ENCODE peak calls at places on chromosomes 6 and 20, in nine cellular contexts. Y is neural progenitor cell, M is ovary, B is lung, P is HL-60, G is heart right ventricle, K is sigmoid colon, E is colonic mucosa, J is A549. Z is an unnamed sample.

GRCh38 chr20:60009318-60009717 is 51.1 kb downstream of the CDH26 start:
- DNase-seq in Y (no peak), M (no peak), B (peak), P (no peak), G (no peak), K (no peak), E (no peak), J (no peak), Z (no peak)

GRCh38 chr20:4812216-4812615 is 90.5 kb downstream of the PRND start:
- DNase-seq in Y (no peak), M (no peak), B (no peak), P (peak), G (no peak), K (no peak), E (no peak), J (no peak), Z (no peak)

GRCh38 chr6:11153447-11153846 is 41.9 kb upstream of the ERVFRD-1 start:
- DNase-seq in Y (no peak), M (no peak), B (no peak), P (no peak), G (no peak), K (no peak), E (no peak), J (no peak), Z (no peak)

GRCh38 chr20:18019068-18019467 is 38.6 kb downstream of the OVOL2 start:
- DNase-seq in Y (peak), M (no peak), B (no peak), P (peak), G (no peak), K (no peak), E (no peak), J (peak), Z (no peak)

GRCh38 chr6:41727705-41728072 is 7.7 kb downstream of the TFEB start:
- DNase-seq in Y (no peak), M (no peak), B (no peak), P (no peak), G (no peak), K (no peak), E (no peak), J (no peak), Z (no peak)

GRCh38 chr20:35146299-35146921 is 726 bp downstream of the EDEM2 start:
- DNase-seq in Y (peak), M (peak), B (no peak), P (no peak), G (peak), K (no peak), E (peak), J (peak), Z (no peak)

GRCh38 chr6:74925683-74926082 is 280.2 kb downstream of the COL12A1 start:
- DNase-seq in Y (no peak), M (no peak), B (no peak), P (peak), G (no peak), K (no peak), E (no peak), J (no peak), Z (no peak)

GRCh38 chr6:29035951-29036350 is 9.0 kb downstream of the OR2W1 start:
- DNase-seq in Y (no peak), M (no peak), B (no peak), P (no peak), G (no peak), K (no peak), E (no peak), J (no peak), Z (no peak)

GRCh38 chr6:22888147-22888831 is 318.9 kb downstream of the HDGFL1 start:
- DNase-seq in Y (no peak), M (no peak), B (no peak), P (no peak), G (no peak), K (no peak), E (no peak), J (no peak), Z (no peak)

GRCh38 chr6:156396791-156397418 is 380.3 kb upstream of the ARID1B start:
- DNase-seq in Y (peak), M (no peak), B (no peak), P (no peak), G (no peak), K (no peak), E (no peak), J (no peak), Z (no peak)

GRCh38 chr20:21509597-21510331 is 4.1 kb downstream of the NKX2-2 start:
- DNase-seq in Y (peak), M (no peak), B (no peak), P (no peak), G (no peak), K (no peak), E (no peak), J (no peak), Z (no peak)
- H3K4me3 ChIP-seq in Y (peak), M (no peak), B (no peak), P (no peak), G (peak), K (peak), E (no peak), J (no peak), Z (peak)

DNA sequence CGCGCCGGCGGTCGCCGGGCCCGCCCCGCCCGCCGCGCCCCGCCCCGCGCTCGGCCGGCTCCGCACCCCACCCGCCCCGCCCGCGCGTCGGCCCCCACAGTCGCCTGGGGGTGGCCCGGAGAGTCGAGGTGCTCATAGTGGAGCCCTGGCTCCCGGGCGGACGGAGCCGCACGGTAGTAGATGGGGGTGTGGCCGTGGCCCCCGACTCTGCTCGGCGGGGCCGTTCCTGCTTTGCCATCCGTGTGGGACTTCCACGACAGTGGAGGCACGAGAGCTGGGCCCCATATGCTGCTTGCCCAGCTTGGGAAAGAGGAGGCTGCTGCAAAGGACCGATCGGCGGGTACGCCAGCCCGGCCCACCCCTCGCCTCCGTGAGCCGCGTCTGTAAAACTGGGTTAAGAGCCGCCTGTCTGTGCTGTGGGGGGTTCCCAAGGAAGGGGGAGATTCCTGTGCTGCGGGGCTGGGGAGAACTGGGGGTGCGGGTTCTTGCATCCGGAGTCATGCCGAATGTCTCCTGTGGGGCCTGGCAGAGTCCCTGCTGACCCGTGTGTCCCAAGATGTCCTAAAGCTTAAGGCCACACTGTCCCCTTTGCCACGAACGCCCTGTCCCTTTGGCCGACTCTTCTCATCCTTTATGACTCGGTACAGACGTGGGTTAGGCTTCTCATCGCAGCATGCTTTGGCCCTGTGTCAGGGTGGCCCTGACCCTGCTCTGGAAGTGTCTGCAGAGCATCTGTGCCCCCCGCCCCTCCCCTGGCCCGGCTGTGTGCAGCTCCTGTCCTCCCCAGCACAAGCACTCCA is at the start of gene OPRL1:
- DNase-seq in Y (peak), M (no peak), B (no peak), P (no peak), G (no peak), K (no peak), E (no peak), J (no peak), Z (no peak)
- H3K27ac ChIP-seq in Y (no peak), M (no peak), B (peak), P (peak), G (peak), K (peak), E (peak), J (peak), Z (peak)

GRCh38 chr6:169162968-169163903 is 90.4 kb downstream of the THBS2 start:
- DNase-seq in Y (no peak), M (peak), B (peak), P (no peak), G (no peak), K (peak), E (no peak), J (peak), Z (no peak)
- TF ChIP-seq CTCF in Y (no peak), M (no peak), B (no peak), P (no peak), G (no peak), K (no peak), E (no peak), J (no peak), Z (no peak)

DNA sequence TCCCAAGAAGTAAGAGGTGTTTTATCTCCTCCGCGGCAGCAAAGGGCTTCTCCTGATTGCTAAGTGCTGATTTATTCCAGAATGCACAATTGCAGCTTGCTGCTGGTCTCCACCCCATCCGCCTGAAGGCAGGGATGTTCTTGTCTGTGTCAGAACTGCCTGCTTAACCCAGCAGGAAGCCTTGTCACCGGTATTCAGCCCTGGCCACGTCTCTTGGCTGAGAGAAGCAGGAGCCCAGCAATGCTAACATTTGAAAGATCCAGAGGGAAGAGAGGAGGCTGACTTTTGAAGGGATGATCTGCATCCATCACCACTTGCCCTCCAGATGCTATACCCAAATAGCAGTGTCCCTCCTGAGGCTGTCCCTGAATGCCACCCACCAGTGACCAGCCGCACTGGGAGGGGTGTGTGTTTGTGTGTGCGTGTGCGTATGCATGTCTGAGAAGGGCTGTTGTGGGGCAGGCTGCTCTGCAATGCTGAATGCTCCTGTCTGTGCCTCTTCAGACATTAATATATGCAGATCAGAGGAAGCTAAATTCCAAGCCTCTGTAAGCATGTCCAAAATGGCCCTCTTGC is 4.0 kb downstream of the SCML4 start:
- DNase-seq in Y (peak), M (no peak), B (no peak), P (no peak), G (no peak), K (no peak), E (no peak), J (no peak), Z (no peak)
- H3K4me3 ChIP-seq in Y (no peak), M (no peak), B (no peak), P (no peak), G (peak), K (peak), E (no peak), J (no peak), Z (peak)

DNA sequence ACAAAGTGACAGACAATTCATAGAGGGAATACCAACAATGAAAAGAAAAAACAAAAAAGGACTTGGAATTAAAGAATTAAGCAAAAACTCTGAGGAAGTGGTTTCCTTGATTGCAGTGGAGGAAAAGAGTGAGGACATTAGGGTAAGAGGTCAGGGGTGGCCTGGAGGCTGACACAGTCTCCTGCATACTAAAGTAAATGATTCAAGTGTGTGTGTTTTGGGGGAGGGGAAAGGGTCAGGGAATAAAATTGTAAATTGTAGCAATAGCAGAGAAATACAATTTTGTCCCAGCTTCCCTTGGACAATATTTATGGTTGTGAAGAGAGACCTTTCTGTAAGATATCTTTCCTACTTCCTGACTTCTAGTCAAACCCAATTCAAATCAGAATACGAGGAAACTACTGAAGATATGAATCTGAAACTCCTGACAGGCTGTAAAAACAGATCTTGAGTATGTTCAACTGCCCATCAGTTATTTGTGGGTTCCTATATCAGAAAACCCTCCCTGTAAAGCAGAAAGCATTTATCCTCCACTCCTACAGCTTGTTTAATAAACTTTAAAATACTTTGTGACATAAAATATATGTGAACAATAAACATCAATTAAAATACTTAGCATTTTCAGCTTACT is 143.5 kb upstream of the HMGN3 start:
- DNase-seq in Y (no peak), M (no peak), B (no peak), P (no peak), G (no peak), K (no peak), E (no peak), J (no peak), Z (no peak)
- H3K27ac ChIP-seq in Y (no peak), M (no peak), B (no peak), P (no peak), G (no peak), K (no peak), E (no peak), J (peak), Z (no peak)

GRCh38 chr6:84048588-84048987 is 15.0 kb downstream of the MRAP2 start:
- DNase-seq in Y (no peak), M (no peak), B (no peak), P (no peak), G (no peak), K (no peak), E (no peak), J (no peak), Z (no peak)

GRCh38 chr6:84046755-84047154 is 13.2 kb downstream of the MRAP2 start:
- DNase-seq in Y (no peak), M (no peak), B (no peak), P (no peak), G (no peak), K (no peak), E (no peak), J (no peak), Z (no peak)

GRCh38 chr6:84037425-84038089 is 4.0 kb downstream of the MRAP2 start:
- DNase-seq in Y (no peak), M (no peak), B (no peak), P (no peak), G (no peak), K (no peak), E (no peak), J (no peak), Z (no peak)

GRCh38 chr6:84042603-84043002 is 9.0 kb downstream of the MRAP2 start:
- DNase-seq in Y (no peak), M (no peak), B (no peak), P (no peak), G (no peak), K (no peak), E (no peak), J (no peak), Z (no peak)

GRCh38 chr6:84043555-84043954 is 10.0 kb downstream of the MRAP2 start:
- DNase-seq in Y (no peak), M (no peak), B (no peak), P (no peak), G (no peak), K (no peak), E (no peak), J (no peak), Z (no peak)
- TF ChIP-seq CTCF in Y (no peak), M (no peak), B (no peak), P (no peak), G (no peak), K (no peak), E (no peak), J (no peak), Z (no peak)